ENCODE peak calls at places on chromosomes 13 and 19, in seven cellular contexts. W is lower leg skin, H is heart left ventricle, P is adrenal gland, E is transverse colon, C is NB4, I is prostate gland. M is an unnamed sample.
A peak's percentile ranks its signal among the peaks of the same experiment; 100 is the strongest.

GRCh38 chr19:32917612-32917996 is 48.0 kb upstream of the SLC7A9 start:
- DNase-seq in C (no peak), H (no peak), I (no peak), E (no peak), P (no peak), W (no peak), M (no peak)

GRCh38 chr19:54364775-54365257 is at the start of gene LAIR1:
- DNase-seq in W (no peak), I (no peak), E (peak; percentile 51), C (peak; percentile 91), H (peak; percentile 52), P (peak; percentile 39), M (no peak)

GRCh38 chr13:23159205-23159586 is 21.6 kb upstream of the SGCG start:
- DNase-seq in P (no peak), W (no peak), C (peak; percentile 50), H (no peak), E (no peak), I (no peak), M (no peak)

GRCh38 chr13:92313382-92313781 is 913.2 kb upstream of the GPC6 start:
- DNase-seq in E (no peak), W (no peak), H (no peak), C (no peak), I (no peak), P (no peak), M (no peak)

GRCh38 chr19:45160870-45161714 is at the start of gene NKPD1:
- DNase-seq in H (no peak), C (no peak), I (peak; percentile 84), E (peak; percentile 71), W (no peak), P (no peak), M (no peak)

GRCh38 chr19:56162258-56162657 is 13.6 kb upstream of the GALP start:
- DNase-seq in P (no peak), I (no peak), H (no peak), W (no peak), E (no peak), C (peak; percentile 63), M (no peak)

GRCh38 chr19:9953802-9954542 is 17.7 kb upstream of the OLFM2 start:
- DNase-seq in E (no peak), I (no peak), C (no peak), W (no peak), H (no peak), P (no peak), M (no peak)

GRCh38 chr13:51801631-51802099 is 2.3 kb downstream of the DHRS12 start:
- DNase-seq in H (peak; percentile 90), P (peak; percentile 85), C (no peak), E (peak; percentile 87), W (peak; percentile 78), I (peak; percentile 87), M (peak; percentile 92)

GRCh38 chr13:99665716-99666115 is 164.4 kb downstream of the TM9SF2 start:
- DNase-seq in H (no peak), W (no peak), C (no peak), I (no peak), E (no peak), P (no peak), M (no peak)

GRCh38 chr13:51838235-51838846 is 6.6 kb downstream of the TMEM272 start:
- DNase-seq in W (no peak), H (no peak), E (no peak), I (no peak), P (no peak), C (no peak), M (no peak)

DNA sequence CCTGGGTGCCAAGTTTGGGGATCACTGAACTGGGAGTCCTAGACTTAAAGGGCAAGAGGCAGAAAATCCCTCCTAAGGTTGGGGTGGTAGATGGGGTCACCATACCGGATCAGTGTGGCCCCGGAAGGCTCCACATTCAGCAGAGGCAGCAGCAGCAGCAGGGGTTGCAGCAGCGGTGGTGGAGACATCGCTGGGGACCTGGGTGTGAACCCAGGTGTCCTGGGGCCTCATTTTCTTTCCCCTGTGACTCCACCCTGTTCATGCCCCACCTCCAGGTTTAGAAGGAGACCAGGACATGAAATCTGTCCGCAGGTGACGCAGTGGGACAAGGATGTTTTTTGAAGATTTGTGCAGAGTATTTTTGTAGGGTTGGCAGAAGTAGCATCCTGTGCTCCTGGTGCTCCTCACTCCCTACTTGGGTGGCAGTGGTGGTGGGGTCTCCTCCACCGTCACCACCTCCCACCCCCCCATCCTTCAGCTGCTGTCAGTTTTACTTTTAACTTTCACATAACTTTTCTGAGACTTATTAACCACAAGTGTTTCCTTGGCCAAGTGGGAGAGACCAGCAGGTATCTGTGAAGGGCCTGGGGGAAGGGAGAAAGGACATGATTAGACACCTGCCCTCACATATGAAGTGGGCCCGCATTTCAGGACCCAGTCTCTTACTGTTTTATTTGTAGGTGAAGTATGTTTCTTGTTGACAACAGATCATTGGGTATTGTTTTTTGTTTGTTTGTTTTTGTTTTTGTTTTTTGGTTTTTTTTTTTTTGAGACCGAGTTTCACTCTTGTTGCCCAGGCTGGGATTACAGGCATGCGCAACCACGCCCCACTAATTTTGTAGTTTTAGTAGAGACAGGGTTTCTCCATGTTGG is at the start of gene NAPSA:
- DNase-seq in W (no peak), C (no peak), I (no peak), P (no peak), E (no peak), H (no peak), M (no peak)
- TF ChIP-seq POLR2A in W (no peak), C (no peak), I (no peak), P (no peak), E (no peak), H (no peak), M (no peak)

GRCh38 chr19:15231256-15231655 is 992 bp downstream of the EPHX3 start:
- DNase-seq in I (no peak), E (no peak), C (no peak), W (no peak), H (no peak), P (no peak), M (no peak)
- H3K4me3 ChIP-seq in I (no peak overlapping the region), E (no peak overlapping the region), C (no peak overlapping the region), W (no peak overlapping the region), H (no peak overlapping the region), P (no peak overlapping the region), M (no peak overlapping the region)

GRCh38 chr19:14533450-14533849 is 4.1 kb downstream of the TECR start:
- DNase-seq in E (no peak), P (peak; percentile 61), C (no peak), W (no peak), H (no peak), I (no peak), M (no peak)

GRCh38 chr19:14540741-14541525 is 11.5 kb downstream of the TECR start:
- DNase-seq in W (no peak), E (no peak), H (no peak), C (no peak), I (no peak), P (no peak), M (no peak)

GRCh38 chr19:14542721-14543328 is 13.4 kb downstream of the TECR start:
- DNase-seq in E (no peak), C (peak; percentile 22), I (no peak), W (no peak), H (no peak), P (no peak), M (no peak)

GRCh38 chr19:14536926-14537692 is 7.7 kb downstream of the TECR start:
- DNase-seq in P (peak; percentile 84), W (peak; percentile 71), H (peak; percentile 85), C (peak; percentile 53), E (peak; percentile 90), I (peak; percentile 80), M (no peak)
- TF ChIP-seq POLR2A in P (peak; percentile 18), W (no peak), H (no peak), C (no peak), E (peak; percentile 22), I (peak; percentile 38), M (no peak)

GRCh38 chr13:44142911-44143665 is 230.5 kb upstream of the SERP2 start:
- DNase-seq in I (no peak), C (no peak), E (no peak), P (no peak), W (no peak), H (no peak), M (no peak)

GRCh38 chr13:44140146-44140545 is 233.5 kb upstream of the SERP2 start:
- DNase-seq in H (no peak), C (no peak), W (no peak), E (peak; percentile 62), P (no peak), I (peak; percentile 36), M (no peak)

GRCh38 chr13:44141725-44142539 is 231.7 kb upstream of the SERP2 start:
- DNase-seq in P (peak; percentile 98), W (peak; percentile 96), C (peak; percentile 95), E (peak; percentile 99), H (peak; percentile 98), I (peak; percentile 96), M (peak; percentile 99)

GRCh38 chr13:44142540-44142867 is 231.1 kb upstream of the SERP2 start:
- DNase-seq in E (no peak), I (peak; percentile 19), P (peak; percentile 20), W (no peak), C (no peak), H (no peak), M (no peak)

GRCh38 chr13:44141213-44141724 is 232.4 kb upstream of the SERP2 start:
- DNase-seq in H (no peak), P (no peak), I (no peak), C (peak; percentile 17), E (no peak), W (no peak), M (no peak)
- H3K4me3 ChIP-seq in H (peak overlapping the region; percentile 47), P (peak overlapping the region; percentile 24), I (peak overlapping the region; percentile 47), C (peak overlapping the region; percentile 72), E (peak overlapping the region; percentile 36), W (peak overlapping the region; percentile 21), M (peak overlapping the region; percentile 40)

GRCh38 chr19:44002566-44003460 is at the start of gene ZNF230:
- DNase-seq in C (peak; percentile 95), P (peak; percentile 93), E (peak; percentile 93), I (peak; percentile 95), W (peak; percentile 94), H (peak; percentile 94), M (peak; percentile 96)
- TF ChIP-seq POLR2A in C (no peak), P (no peak), E (peak; percentile 33), I (peak; percentile 20), W (no peak), H (no peak), M (no peak)

DNA sequence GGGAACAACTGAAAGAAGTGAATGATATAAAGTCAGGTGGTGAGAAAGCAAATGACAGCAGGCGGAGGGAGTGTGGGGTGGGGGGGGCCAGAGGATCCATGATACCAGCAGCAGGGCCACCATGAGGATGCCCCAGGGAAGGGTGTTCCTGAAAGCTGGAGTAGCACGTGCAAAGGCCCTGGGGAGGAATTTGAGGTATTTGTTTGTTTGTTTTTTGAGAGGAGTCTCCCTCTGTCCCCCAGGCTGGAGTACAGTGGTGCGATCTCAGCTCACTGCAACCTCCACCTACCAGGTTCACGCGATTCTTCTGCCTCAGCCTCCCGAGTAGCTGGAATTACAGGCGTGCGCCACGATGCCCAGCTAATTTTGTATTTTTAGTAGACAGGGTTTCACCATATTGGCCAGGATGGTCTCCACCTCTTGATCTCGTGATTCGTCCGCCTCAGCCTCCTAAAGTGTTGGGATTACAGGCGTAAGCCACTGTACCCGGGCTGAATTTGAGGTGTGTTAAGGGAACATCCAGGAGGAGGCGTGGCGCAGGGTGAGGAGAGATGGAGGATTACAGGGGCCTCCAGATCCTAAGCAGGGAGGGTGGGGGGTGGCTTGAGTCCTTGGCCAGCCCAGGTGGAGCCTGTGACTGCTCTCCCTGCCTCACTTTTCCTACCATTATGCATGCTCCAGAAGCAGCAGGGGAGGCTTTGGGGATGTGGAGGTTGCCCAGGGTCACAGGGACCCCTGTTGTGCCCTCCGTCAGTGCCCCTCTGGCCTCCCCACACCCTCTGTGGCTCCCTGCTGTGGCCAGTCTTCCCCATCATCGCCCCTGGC is 12.4 kb upstream of the JUND start:
- DNase-seq in C (no peak), W (no peak), I (no peak), H (no peak), P (no peak), E (no peak), M (no peak)
- H3K4me3 ChIP-seq in C (peak overlapping the region; percentile 44), W (no peak overlapping the region), I (no peak overlapping the region), H (peak overlapping the region; percentile 72), P (no peak overlapping the region), E (no peak overlapping the region), M (peak overlapping the region; percentile 62)

GRCh38 chr19:5585461-5586299 is 17.9 kb upstream of the TINCR start:
- DNase-seq in H (peak; percentile 36), I (peak; percentile 65), P (peak; percentile 69), C (peak; percentile 78), W (peak; percentile 31), E (no peak), M (no peak)
- TF ChIP-seq POLR2A in H (no peak), I (no peak), P (no peak), C (no peak), W (no peak), E (no peak), M (no peak)